ENCODE peak calls at places on chromosomes 7 and 10, in ten cellular contexts. F is stimulated activated CD8-positive, alpha-beta memory T cell treated with anti-CD3 and anti-CD28 coated beads, Interleukin-15, amount 100 ng/mL, for 4 hours; U is activated CD8-positive, alpha-beta memory T cell treated with anti-CD3 and anti-CD28 coated beads for 48 hours; K is hippocampal formation; A is NCI-H1436; X is IMR-90; G is activated T-cell treated with anti-CD3 and anti-CD28 coated beads for 1 hour; P is AG09319; B is astrocyte of the spinal cord; J is kidney glomerular epithelial cell. E is an unnamed sample.

GRCh38 chr10:103491729-103492364 is 1.7 kb upstream of the NEURL1 start:
- DNase-seq in F (no peak), U (no peak), K (no peak), A (no peak), X (peak), G (no peak), P (peak), B (peak), J (peak), E (no peak)

GRCh38 chr7:26179826-26180497 is 20.6 kb downstream of the HNRNPA2B1 start:
- DNase-seq in F (no peak), U (no peak), K (no peak), A (no peak), X (no peak), G (no peak), P (no peak), B (no peak), J (no peak), E (no peak)

GRCh38 chr10:31166606-31167005 is 134.9 kb upstream of the ZNF438 start:
- DNase-seq in F (no peak), U (no peak), K (no peak), A (no peak), X (peak), G (no peak), P (no peak), B (no peak), J (no peak), E (no peak)

GRCh38 chr10:85642421-85643170 is 724.0 kb downstream of the GRID1 start:
- DNase-seq in F (no peak), U (no peak), K (no peak), A (no peak), X (no peak), G (no peak), P (no peak), B (peak), J (peak), E (no peak)

GRCh38 chr7:113071465-113071864 is 15.2 kb downstream of the GPR85 start:
- DNase-seq in F (no peak), U (no peak), K (no peak), A (no peak), X (peak), G (no peak), P (no peak), B (peak), J (no peak), E (no peak)

GRCh38 chr10:97849491-97850402 is at the start of gene GOLGA7B:
- DNase-seq in F (peak), U (no peak), K (no peak), A (peak), X (peak), G (peak), P (no peak), B (no peak), J (no peak), E (peak)

GRCh38 chr7:7738622-7739021 is 20.2 kb upstream of the RPA3 start:
- DNase-seq in F (no peak), U (no peak), K (no peak), A (no peak), X (no peak), G (no peak), P (no peak), B (no peak), J (no peak), E (no peak)

GRCh38 chr7:139430443-139430842 is 53.0 kb downstream of the KLRG2 start:
- DNase-seq in F (no peak), U (no peak), K (no peak), A (no peak), X (no peak), G (no peak), P (no peak), B (no peak), J (no peak), E (no peak)

GRCh38 chr7:120402801-120403200 is 129.8 kb downstream of the KCND2 start:
- DNase-seq in F (no peak), U (no peak), K (no peak), A (no peak), X (peak), G (no peak), P (no peak), B (peak), J (no peak), E (no peak)

GRCh38 chr7:16812542-16813231 is 7.9 kb upstream of the AGR2 start:
- DNase-seq in F (no peak), U (no peak), K (no peak), A (no peak), X (no peak), G (no peak), P (no peak), B (no peak), J (no peak), E (no peak)

GRCh38 chr7:142231716-142232115 is 26.1 kb downstream of the PRSS58 start:
- DNase-seq in F (no peak), U (no peak), K (no peak), A (no peak), X (no peak), G (no peak), P (no peak), B (no peak), J (no peak), E (no peak)

GRCh38 chr10:97879241-97879640 is 29.6 kb downstream of the GOLGA7B start:
- DNase-seq in F (no peak), U (no peak), K (no peak), A (no peak), X (no peak), G (no peak), P (no peak), B (no peak), J (no peak), E (no peak)

GRCh38 chr10:76547352-76547972 is 1090.1 kb downstream of the KCNMA1 start:
- DNase-seq in F (no peak), U (peak), K (peak), A (peak), X (peak), G (peak), P (peak), B (peak), J (peak), E (peak)

GRCh38 chr10:129035052-129035805 is 431.8 kb upstream of the MGMT start:
- DNase-seq in F (no peak), U (no peak), K (no peak), A (no peak), X (no peak), G (peak), P (no peak), B (no peak), J (peak), E (no peak)

GRCh38 chr7:134813668-134814067 is 34.2 kb downstream of the CALD1 start:
- DNase-seq in F (no peak), U (no peak), K (no peak), A (no peak), X (peak), G (no peak), P (no peak), B (peak), J (no peak), E (no peak)

GRCh38 chr10:49298990-49299815 is at the start of gene C10orf71:
- DNase-seq in F (no peak), U (no peak), K (no peak), A (no peak), X (peak), G (no peak), P (no peak), B (peak), J (no peak), E (no peak)

GRCh38 chr7:87984088-87984487 is 50.0 kb downstream of the ADAM22 start:
- DNase-seq in F (no peak), U (no peak), K (no peak), A (no peak), X (no peak), G (no peak), P (no peak), B (no peak), J (no peak), E (no peak)

GRCh38 chr10:72334196-72334831 is 20.4 kb downstream of the DNAJB12 start:
- DNase-seq in F (no peak), U (no peak), K (no peak), A (peak), X (peak), G (no peak), P (no peak), B (peak), J (peak), E (peak)

GRCh38 chr10:99119258-99119748 is 116.3 kb downstream of the HPSE2 start:
- DNase-seq in F (no peak), U (no peak), K (no peak), A (no peak), X (no peak), G (no peak), P (no peak), B (no peak), J (no peak), E (no peak)